ENCODE peak calls at places on chromosomes 3 and 15, in seven cellular contexts. F is HepG2, P is HCT116, T is K562, M is H1, J is SK-N-SH, D is GM12878. E is an unnamed sample.
A peak's percentile ranks its signal among the peaks of the same experiment; 100 is the strongest.

GRCh38 chr3:83500422-83500821 is 1458.4 kb upstream of the CADM2 start:
- DNase-seq in F (peak; percentile 80), P (no peak), T (no peak), M (no peak), J (no peak), D (no peak), E (peak; percentile 7)

GRCh38 chr15:26007151-26007550 is 144.0 kb upstream of the ATP10A start:
- DNase-seq in F (no peak), P (no peak), T (no peak), M (no peak), J (no peak), D (no peak), E (no peak)

GRCh38 chr15:96333194-96334016 is 2.9 kb downstream of the NR2F2 start:
- DNase-seq in F (no peak), P (no peak), T (no peak), M (peak; percentile 80), J (peak; percentile 57), D (no peak), E (peak; percentile 46)

GRCh38 chr15:91948001-91948608 is 94.6 kb downstream of the SLCO3A1 start:
- DNase-seq in F (no peak), P (no peak), T (no peak), M (peak; percentile 59), J (no peak), D (no peak), E (no peak)

GRCh38 chr3:2623463-2623862 is 486.7 kb downstream of the IL5RA start:
- DNase-seq in F (no peak), P (no peak), T (no peak), M (no peak), J (no peak), D (no peak), E (no peak)

GRCh38 chr3:39540162-39540921 is 72.9 kb downstream of the MOBP start:
- DNase-seq in F (no peak), P (no peak), T (no peak), M (no peak), J (no peak), D (no peak), E (no peak)

GRCh38 chr3:43759297-43759782 is 68.6 kb downstream of the ABHD5 start:
- DNase-seq in F (peak; percentile 56), P (no peak), T (no peak), M (no peak), J (no peak), D (no peak), E (no peak)

GRCh38 chr3:85846940-85847339 is 888.2 kb downstream of the CADM2 start:
- DNase-seq in F (no peak), P (no peak), T (no peak), M (no peak), J (peak; percentile 5), D (no peak), E (peak; percentile 5)

GRCh38 chr3:178960191-178960590 is 111.4 kb downstream of the ZMAT3 start:
- DNase-seq in F (no peak), P (no peak), T (no peak), M (no peak), J (no peak), D (no peak), E (no peak)

GRCh38 chr3:30081904-30082303 is 524.5 kb upstream of the TGFBR2 start:
- DNase-seq in F (peak; percentile 83), P (no peak), T (no peak), M (no peak), J (no peak), D (no peak), E (no peak)

GRCh38 chr3:138148503-138148902 is 16.3 kb upstream of the A4GNT start:
- DNase-seq in F (no peak), P (no peak), T (no peak), M (no peak), J (no peak), D (no peak), E (no peak)

GRCh38 chr15:35019401-35020327 is 31.6 kb upstream of the ZNF770 start:
- DNase-seq in F (no peak), P (peak; percentile 39), T (no peak), M (peak; percentile 54), J (no peak), D (no peak), E (peak; percentile 88)

GRCh38 chr3:196166741-196167140 is 44.5 kb downstream of the ZDHHC19 start:
- DNase-seq in F (no peak), P (no peak), T (no peak), M (no peak), J (no peak), D (no peak), E (no peak)

GRCh38 chr3:98890960-98891910 is 10.3 kb downstream of the DCBLD2 start:
- DNase-seq in F (no peak), P (no peak), T (no peak), M (no peak), J (no peak), D (no peak), E (no peak)

GRCh38 chr3:195550723-195551122 is 7.6 kb upstream of the PPP1R2 start:
- DNase-seq in F (peak; percentile 76), P (no peak), T (no peak), M (no peak), J (no peak), D (no peak), E (no peak)

GRCh38 chr15:74616020-74616939 is 644 bp downstream of the CLK3 start:
- DNase-seq in F (peak; percentile 54), P (no peak), T (peak; percentile 63), M (no peak), J (peak; percentile 68), D (no peak), E (peak; percentile 84)

GRCh38 chr15:91867581-91868026 is 14.1 kb downstream of the SLCO3A1 start:
- DNase-seq in F (no peak), P (peak; percentile 61), T (no peak), M (no peak), J (peak; percentile 29), D (no peak), E (no peak)

GRCh38 chr3:151263126-151263525 is 15.2 kb downstream of the P2RY14 start:
- DNase-seq in F (no peak), P (no peak), T (no peak), M (no peak), J (no peak), D (no peak), E (no peak)

GRCh38 chr3:61978460-61979419 is 394.6 kb downstream of the FEZF2 start:
- DNase-seq in F (no peak), P (no peak), T (no peak), M (no peak), J (no peak), D (no peak), E (no peak)

GRCh38 chr15:45644437-45644836 is 9.6 kb downstream of the SQOR start:
- DNase-seq in F (no peak), P (no peak), T (no peak), M (no peak), J (no peak), D (no peak), E (no peak)

GRCh38 chr3:38205472-38205805 is 40.1 kb downstream of the OXSR1 start:
- DNase-seq in F (no peak), P (no peak), T (no peak), M (no peak), J (no peak), D (no peak), E (no peak)

GRCh38 chr3:128192131-128192530 is 38.9 kb downstream of the EEFSEC start:
- DNase-seq in F (no peak), P (no peak), T (no peak), M (peak; percentile 35), J (no peak), D (no peak), E (no peak)

GRCh38 chr15:74831813-74832495 is 5.5 kb downstream of the CPLX3 start:
- DNase-seq in F (no peak), P (no peak), T (no peak), M (no peak), J (no peak), D (no peak), E (no peak)

GRCh38 chr15:43095708-43096347 is 10.0 kb downstream of the UBR1 start:
- DNase-seq in F (no peak), P (no peak), T (no peak), M (no peak), J (no peak), D (no peak), E (no peak)

GRCh38 chr15:56989411-56989924 is 71.0 kb downstream of the TCF12 start:
- DNase-seq in F (peak; percentile 66), P (no peak), T (no peak), M (no peak), J (no peak), D (no peak), E (no peak)

GRCh38 chr15:40279437-40280141 is 3.3 kb downstream of the ANKRD63 start:
- DNase-seq in F (peak; percentile 29), P (no peak), T (peak; percentile 84), M (peak; percentile 99), J (peak; percentile 91), D (no peak), E (peak; percentile 84)

GRCh38 chr15:98142584-98142983 is 182.1 kb downstream of the ARRDC4 start:
- DNase-seq in F (no peak), P (no peak), T (no peak), M (no peak), J (no peak), D (no peak), E (no peak)

GRCh38 chr3:66763294-66763693 is 234.8 kb upstream of the KBTBD8 start:
- DNase-seq in F (no peak), P (no peak), T (no peak), M (no peak), J (no peak), D (no peak), E (peak; percentile 99)
- TF ChIP-seq JUND in F (no peak), P (no peak), T (no peak), M (no peak), J (no peak), D (no peak), E (peak; percentile 89)

DNA sequence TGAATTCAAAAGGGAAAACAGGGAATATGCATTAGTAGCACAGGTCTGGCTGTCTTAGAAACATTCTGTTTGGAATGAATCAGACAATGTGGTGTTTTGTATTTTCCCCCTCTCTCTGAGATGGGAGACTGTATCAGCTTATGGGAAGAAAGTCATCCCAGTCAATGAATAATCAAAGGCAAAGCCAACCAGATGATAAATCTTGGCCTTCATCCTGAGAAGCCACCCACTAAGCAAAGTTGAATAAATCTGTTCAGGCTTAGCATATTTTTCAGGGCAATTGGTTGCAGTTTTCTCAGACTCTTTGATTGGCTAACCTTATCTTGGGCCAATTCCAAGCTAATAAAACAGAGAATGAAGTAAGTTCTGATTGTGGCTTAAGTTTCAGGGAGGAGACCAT is 63.6 kb upstream of the ARL8B start:
- DNase-seq in F (no peak), P (no peak), T (no peak), M (no peak), J (no peak), D (no peak), E (no peak)
- TF ChIP-seq JUND in F (no peak), P (no peak), T (no peak), M (no peak), J (no peak), D (no peak), E (no peak)

GRCh38 chr15:90174140-90174891 is 26.8 kb upstream of the SEMA4B start:
- DNase-seq in F (no peak), P (no peak), T (no peak), M (no peak), J (peak; percentile 89), D (no peak), E (peak; percentile 57)
- TF ChIP-seq JUND in F (no peak), P (no peak), T (no peak), M (no peak), J (no peak), D (no peak), E (no peak)

DNA sequence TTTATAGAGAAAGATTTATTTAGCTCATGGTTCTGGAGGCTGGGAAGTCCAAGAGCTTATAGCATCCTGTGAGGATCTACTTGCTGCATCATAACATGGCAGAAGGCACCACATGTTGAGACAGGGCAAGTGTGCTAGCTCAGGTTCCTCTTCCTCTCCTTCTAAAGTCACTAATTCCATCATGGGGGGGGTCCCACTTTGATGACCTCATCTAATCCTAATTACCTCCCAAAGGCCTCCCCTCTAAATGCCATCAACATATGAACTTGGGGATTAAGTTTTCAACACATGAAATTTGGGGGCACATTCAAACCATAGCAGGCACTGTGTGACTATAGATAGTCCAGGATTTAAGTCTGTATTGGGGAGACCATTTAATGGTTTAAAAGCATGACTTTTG is 297.1 kb upstream of the ROPN1 start:
- DNase-seq in F (no peak), P (no peak), T (no peak), M (no peak), J (no peak), D (no peak), E (no peak)
- TF ChIP-seq JUND in F (no peak), P (no peak), T (no peak), M (no peak), J (no peak), D (no peak), E (no peak)